ENCODE peak calls at places on chromosomes 2 and 18, in four cellular contexts. H is body of pancreas, G is cardiac fibroblast, B is T-helper 9 cell. X is an unnamed sample.

GRCh38 chr2:23595601-23596251 is 210.7 kb downstream of the KLHL29 start:
- DNase-seq in H (peak), G (no peak), B (no peak), X (peak)

GRCh38 chr2:43464546-43464945 is 131.3 kb downstream of the THADA start:
- DNase-seq in H (peak), G (peak), B (no peak), X (no peak)

GRCh38 chr2:38602136-38602731 is 494 bp downstream of the HNRNPLL start:
- DNase-seq in H (peak), G (no peak), B (peak), X (peak)

GRCh38 chr2:237500681-237501424 is 13.8 kb downstream of the MLPH start:
- DNase-seq in H (no peak), G (peak), B (no peak), X (no peak)

GRCh38 chr2:134190807-134191203 is 63.1 kb upstream of the MGAT5 start:
- DNase-seq in H (peak), G (no peak), B (no peak), X (no peak)

GRCh38 chr2:129262934-129263333 is 716.5 kb upstream of the RAB6C start:
- DNase-seq in H (no peak), G (no peak), B (no peak), X (no peak)

GRCh38 chr2:164657129-164657528 is 35.8 kb upstream of the GRB14 start:
- DNase-seq in H (no peak), G (peak), B (no peak), X (no peak)

GRCh38 chr18:58495202-58495601 is 133.7 kb downstream of the ALPK2 start:
- DNase-seq in H (no peak), G (no peak), B (no peak), X (no peak)

GRCh38 chr2:216681683-216682082 is 13.7 kb downstream of the IGFBP5 start:
- DNase-seq in H (no peak), G (no peak), B (no peak), X (no peak)

GRCh38 chr18:62339106-62339988 is 14.2 kb downstream of the TNFRSF11A start:
- DNase-seq in H (no peak), G (peak), B (no peak), X (peak)

GRCh38 chr18:58195278-58195721 is 151.3 kb downstream of the NEDD4L start:
- DNase-seq in H (peak), G (no peak), B (peak), X (peak)

GRCh38 chr2:9086465-9086864 is 83.0 kb upstream of the MBOAT2 start:
- DNase-seq in H (no peak), G (peak), B (no peak), X (no peak)

GRCh38 chr2:15591692-15592463 is at the start of gene DDX1:
- DNase-seq in H (peak), G (peak), B (peak), X (peak)

GRCh38 chr2:234289789-234290188 is 207.1 kb downstream of the ARL4C start:
- DNase-seq in H (no peak), G (peak), B (peak), X (no peak)

GRCh38 chr18:9905401-9905922 is 8.4 kb upstream of the VAPA start:
- DNase-seq in H (no peak), G (peak), B (no peak), X (no peak)

GRCh38 chr2:99085400-99085799 is 56.1 kb upstream of the C2orf15 start:
- DNase-seq in H (peak), G (peak), B (no peak), X (no peak)

GRCh38 chr2:200713704-200714064 is 98.0 kb upstream of the BZW1 start:
- DNase-seq in H (no peak), G (no peak), B (no peak), X (no peak)

GRCh38 chr2:205188516-205189138 is 493.7 kb upstream of the NRP2 start:
- DNase-seq in H (peak), G (peak), B (no peak), X (no peak)

GRCh38 chr2:137865954-137866540 is 98.2 kb upstream of the HNMT start:
- DNase-seq in H (peak), G (peak), B (peak), X (peak)

GRCh38 chr2:238238766-238239551 is 879 bp downstream of the HES6 start:
- DNase-seq in H (peak), G (no peak), B (peak), X (peak)

GRCh38 chr18:61657066-61657732 is 235.6 kb downstream of the RNF152 start:
- DNase-seq in H (no peak), G (no peak), B (no peak), X (peak)

GRCh38 chr2:166468124-166469024 is 25.7 kb downstream of the SCN7A start:
- DNase-seq in H (no peak), G (peak), B (no peak), X (no peak)

GRCh38 chr2:213451542-213452256 is 167.4 kb downstream of the SPAG16 start:
- DNase-seq in H (peak), G (no peak), B (no peak), X (peak)

X was measured in small intestine.